ENCODE peak calls at places on chromosomes 6 and 20, in six cellular contexts. One of them, this sample, is unnamed.
A peak's percentile ranks its signal among the peaks of the same experiment; 100 is the strongest.

GRCh38 chr6:27631614-27631925 is 158.7 kb upstream of the ZNF184 start:
- DNase-seq in AG10803: no peak
- DNase-seq in GM06990: no peak
- DNase-seq in choroid plexus epithelial cell: no peak
- DNase-seq in HFFc6: peak; percentile 63
- DNase-seq in RWPE1: no peak
- DNase-seq in this sample: no peak

GRCh38 chr6:114364295-114364694 is 21.5 kb upstream of the HS3ST5 start:
- DNase-seq in AG10803: no peak
- DNase-seq in HFFc6: no peak
- DNase-seq in choroid plexus epithelial cell: no peak
- DNase-seq in RWPE1: peak; percentile 27
- DNase-seq in GM06990: no peak
- DNase-seq in this sample: no peak

GRCh38 chr6:128554302-128554701 is 33.9 kb upstream of the PTPRK start:
- DNase-seq in choroid plexus epithelial cell: peak; percentile 44
- DNase-seq in GM06990: no peak
- DNase-seq in AG10803: peak; percentile 25
- DNase-seq in RWPE1: no peak
- DNase-seq in HFFc6: no peak
- DNase-seq in this sample: no peak

GRCh38 chr6:98041072-98041471 is 758.1 kb upstream of the MMS22L start:
- DNase-seq in RWPE1: no peak
- DNase-seq in AG10803: no peak
- DNase-seq in HFFc6: no peak
- DNase-seq in choroid plexus epithelial cell: no peak
- DNase-seq in GM06990: no peak
- DNase-seq in this sample: no peak

GRCh38 chr20:62735331-62735821 is 26.7 kb downstream of the NTSR1 start:
- DNase-seq in RWPE1: peak; percentile 47
- DNase-seq in AG10803: no peak
- DNase-seq in HFFc6: peak; percentile 11
- DNase-seq in choroid plexus epithelial cell: no peak
- DNase-seq in GM06990: no peak
- DNase-seq in this sample: no peak

GRCh38 chr6:136562211-136562610 is 12.0 kb upstream of the MAP7 start:
- DNase-seq in GM06990: no peak
- DNase-seq in HFFc6: no peak
- DNase-seq in AG10803: no peak
- DNase-seq in RWPE1: no peak
- DNase-seq in choroid plexus epithelial cell: no peak
- DNase-seq in this sample: no peak

GRCh38 chr6:138328210-138328609 is 49.5 kb upstream of the SMIM28 start:
- DNase-seq in GM06990: no peak
- DNase-seq in AG10803: no peak
- DNase-seq in choroid plexus epithelial cell: no peak
- DNase-seq in RWPE1: no peak
- DNase-seq in HFFc6: no peak
- DNase-seq in this sample: no peak

GRCh38 chr6:73515204-73516101 is 5.4 kb downstream of the EEF1A1 start:
- DNase-seq in choroid plexus epithelial cell: peak; percentile 91
- DNase-seq in RWPE1: no peak
- DNase-seq in GM06990: peak; percentile 37
- DNase-seq in AG10803: peak; percentile 87
- DNase-seq in HFFc6: peak; percentile 80
- DNase-seq in this sample: peak; percentile 47

GRCh38 chr6:164097557-164098398 is 683.3 kb downstream of the QKI start:
- DNase-seq in GM06990: no peak
- DNase-seq in RWPE1: peak; percentile 37
- DNase-seq in choroid plexus epithelial cell: peak; percentile 75
- DNase-seq in HFFc6: peak; percentile 0
- DNase-seq in AG10803: peak; percentile 49
- DNase-seq in this sample: no peak

GRCh38 chr20:57622579-57623381 is 2.6 kb upstream of the ZBP1 start:
- DNase-seq in choroid plexus epithelial cell: peak; percentile 71
- DNase-seq in AG10803: peak; percentile 42
- DNase-seq in GM06990: peak; percentile 70
- DNase-seq in HFFc6: peak; percentile 39
- DNase-seq in RWPE1: peak; percentile 99
- DNase-seq in this sample: peak; percentile 62

GRCh38 chr6:53543341-53544010 is 1.4 kb downstream of the GCLC start:
- DNase-seq in RWPE1: no peak
- DNase-seq in GM06990: no peak
- DNase-seq in HFFc6: no peak
- DNase-seq in AG10803: no peak
- DNase-seq in choroid plexus epithelial cell: peak; percentile 23
- DNase-seq in this sample: no peak

GRCh38 chr6:24419526-24419925 is 16.8 kb downstream of the MRS2 start:
- DNase-seq in choroid plexus epithelial cell: peak; percentile 6
- DNase-seq in HFFc6: no peak
- DNase-seq in AG10803: no peak
- DNase-seq in GM06990: no peak
- DNase-seq in RWPE1: no peak
- DNase-seq in this sample: no peak

GRCh38 chr20:6780414-6780813 is 12.9 kb downstream of the BMP2 start:
- DNase-seq in AG10803: no peak
- DNase-seq in RWPE1: no peak
- DNase-seq in choroid plexus epithelial cell: no peak
- DNase-seq in GM06990: no peak
- DNase-seq in HFFc6: no peak
- DNase-seq in this sample: no peak

GRCh38 chr6:79617521-79617941 is 13.6 kb upstream of the SH3BGRL2 start:
- DNase-seq in AG10803: no peak
- DNase-seq in GM06990: no peak
- DNase-seq in HFFc6: no peak
- DNase-seq in choroid plexus epithelial cell: no peak
- DNase-seq in RWPE1: no peak
- DNase-seq in this sample: no peak

GRCh38 chr6:85641916-85642773 is 541 bp downstream of the SYNCRIP start:
- DNase-seq in GM06990: peak; percentile 75
- DNase-seq in AG10803: peak; percentile 46
- DNase-seq in RWPE1: peak; percentile 18
- DNase-seq in choroid plexus epithelial cell: peak; percentile 65
- DNase-seq in HFFc6: peak; percentile 36
- DNase-seq in this sample: peak; percentile 54

GRCh38 chr20:38275815-38276550 is 15.4 kb upstream of the KIAA1755 start:
- DNase-seq in AG10803: peak; percentile 83
- DNase-seq in HFFc6: peak; percentile 91
- DNase-seq in GM06990: no peak
- DNase-seq in choroid plexus epithelial cell: peak; percentile 87
- DNase-seq in RWPE1: peak; percentile 52
- DNase-seq in this sample: no peak

GRCh38 chr20:51700809-51701285 is 67.3 kb downstream of the ATP9A start:
- DNase-seq in GM06990: no peak
- DNase-seq in RWPE1: peak; percentile 79
- DNase-seq in choroid plexus epithelial cell: peak; percentile 71
- DNase-seq in AG10803: peak; percentile 40
- DNase-seq in HFFc6: peak; percentile 29
- DNase-seq in this sample: peak; percentile 54
- TF ChIP-seq CTCF in GM06990: peak; percentile 70
- TF ChIP-seq CTCF in RWPE1: peak; percentile 89
- TF ChIP-seq CTCF in choroid plexus epithelial cell: peak; percentile 86
- TF ChIP-seq CTCF in AG10803: peak; percentile 81
- TF ChIP-seq CTCF in HFFc6: peak; percentile 88
- TF ChIP-seq CTCF in this sample: peak; percentile 38

GRCh38 chr6:50143011-50143719 is 93.4 kb upstream of the DEFB112 start:
- DNase-seq in HFFc6: no peak
- DNase-seq in choroid plexus epithelial cell: no peak
- DNase-seq in RWPE1: no peak
- DNase-seq in GM06990: no peak
- DNase-seq in AG10803: peak; percentile 8
- DNase-seq in this sample: no peak

GRCh38 chr6:50141100-50141499 is 91.4 kb upstream of the DEFB112 start:
- DNase-seq in choroid plexus epithelial cell: no peak
- DNase-seq in AG10803: no peak
- DNase-seq in GM06990: no peak
- DNase-seq in HFFc6: no peak
- DNase-seq in RWPE1: no peak
- DNase-seq in this sample: no peak

GRCh38 chr6:50147371-50147770 is 97.6 kb upstream of the DEFB112 start:
- DNase-seq in choroid plexus epithelial cell: no peak
- DNase-seq in GM06990: no peak
- DNase-seq in HFFc6: no peak
- DNase-seq in AG10803: no peak
- DNase-seq in RWPE1: no peak
- DNase-seq in this sample: no peak

DNA sequence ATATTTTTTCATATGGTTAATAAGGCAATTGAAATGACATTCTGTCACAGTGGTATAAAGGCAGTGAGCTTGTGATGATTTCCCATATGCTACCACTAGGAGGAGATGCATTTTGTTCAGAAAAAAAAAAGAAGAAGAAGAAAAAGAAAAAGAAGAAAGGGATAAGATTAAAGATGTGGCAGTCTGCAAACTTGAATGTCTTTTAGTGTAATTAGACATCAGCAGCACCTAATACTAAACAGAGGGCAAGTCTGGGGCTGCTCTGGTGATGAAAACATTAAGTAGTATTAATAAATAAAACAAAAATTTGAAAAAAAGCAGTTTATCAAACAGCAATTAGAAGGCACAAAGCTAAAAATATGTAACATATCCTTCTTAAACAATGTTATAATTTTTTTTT is 95.4 kb upstream of the DEFB112 start:
- DNase-seq in AG10803: peak; percentile 3
- DNase-seq in GM06990: no peak
- DNase-seq in HFFc6: no peak
- DNase-seq in choroid plexus epithelial cell: peak; percentile 17
- DNase-seq in RWPE1: no peak
- DNase-seq in this sample: no peak
- TF ChIP-seq CTCF in AG10803: peak; percentile 48
- TF ChIP-seq CTCF in GM06990: peak; percentile 44
- TF ChIP-seq CTCF in HFFc6: peak; percentile 69
- TF ChIP-seq CTCF in choroid plexus epithelial cell: peak; percentile 36
- TF ChIP-seq CTCF in RWPE1: peak; percentile 31
- TF ChIP-seq CTCF in this sample: no peak

GRCh38 chr20:60224914-60225313 is 266.7 kb downstream of the CDH26 start:
- DNase-seq in HFFc6: no peak
- DNase-seq in choroid plexus epithelial cell: peak; percentile 2
- DNase-seq in AG10803: peak; percentile 13
- DNase-seq in RWPE1: no peak
- DNase-seq in GM06990: no peak
- DNase-seq in this sample: no peak
- TF ChIP-seq CTCF in HFFc6: peak; percentile 70
- TF ChIP-seq CTCF in choroid plexus epithelial cell: peak; percentile 39
- TF ChIP-seq CTCF in AG10803: peak; percentile 56
- TF ChIP-seq CTCF in RWPE1: peak; percentile 45
- TF ChIP-seq CTCF in GM06990: peak; percentile 31
- TF ChIP-seq CTCF in this sample: no peak

GRCh38 chr6:144999127-144999526 is 714.0 kb downstream of the UTRN start:
- DNase-seq in HFFc6: no peak
- DNase-seq in GM06990: no peak
- DNase-seq in AG10803: peak; percentile 29
- DNase-seq in RWPE1: no peak
- DNase-seq in choroid plexus epithelial cell: no peak
- DNase-seq in this sample: no peak
- TF ChIP-seq CTCF in HFFc6: no peak
- TF ChIP-seq CTCF in GM06990: no peak
- TF ChIP-seq CTCF in AG10803: peak; percentile 30
- TF ChIP-seq CTCF in RWPE1: no peak
- TF ChIP-seq CTCF in choroid plexus epithelial cell: peak; percentile 27
- TF ChIP-seq CTCF in this sample: no peak

GRCh38 chr6:13400772-13401171 is 72.4 kb upstream of the TBC1D7 start:
- DNase-seq in GM06990: peak; percentile 53
- DNase-seq in choroid plexus epithelial cell: no peak
- DNase-seq in AG10803: no peak
- DNase-seq in HFFc6: no peak
- DNase-seq in RWPE1: no peak
- DNase-seq in this sample: peak; percentile 51

GRCh38 chr6:13396241-13396792 is 68.0 kb upstream of the TBC1D7 start:
- DNase-seq in RWPE1: no peak
- DNase-seq in GM06990: no peak
- DNase-seq in AG10803: no peak
- DNase-seq in choroid plexus epithelial cell: no peak
- DNase-seq in HFFc6: no peak
- DNase-seq in this sample: no peak

GRCh38 chr6:13398081-13398406 is 69.7 kb upstream of the TBC1D7 start:
- DNase-seq in AG10803: no peak
- DNase-seq in HFFc6: no peak
- DNase-seq in choroid plexus epithelial cell: no peak
- DNase-seq in RWPE1: peak; percentile 82
- DNase-seq in GM06990: no peak
- DNase-seq in this sample: no peak

GRCh38 chr6:13397359-13398080 is 69.2 kb upstream of the TBC1D7 start:
- DNase-seq in GM06990: peak; percentile 55
- DNase-seq in AG10803: peak; percentile 27
- DNase-seq in HFFc6: no peak
- DNase-seq in choroid plexus epithelial cell: no peak
- DNase-seq in RWPE1: no peak
- DNase-seq in this sample: peak; percentile 73

DNA sequence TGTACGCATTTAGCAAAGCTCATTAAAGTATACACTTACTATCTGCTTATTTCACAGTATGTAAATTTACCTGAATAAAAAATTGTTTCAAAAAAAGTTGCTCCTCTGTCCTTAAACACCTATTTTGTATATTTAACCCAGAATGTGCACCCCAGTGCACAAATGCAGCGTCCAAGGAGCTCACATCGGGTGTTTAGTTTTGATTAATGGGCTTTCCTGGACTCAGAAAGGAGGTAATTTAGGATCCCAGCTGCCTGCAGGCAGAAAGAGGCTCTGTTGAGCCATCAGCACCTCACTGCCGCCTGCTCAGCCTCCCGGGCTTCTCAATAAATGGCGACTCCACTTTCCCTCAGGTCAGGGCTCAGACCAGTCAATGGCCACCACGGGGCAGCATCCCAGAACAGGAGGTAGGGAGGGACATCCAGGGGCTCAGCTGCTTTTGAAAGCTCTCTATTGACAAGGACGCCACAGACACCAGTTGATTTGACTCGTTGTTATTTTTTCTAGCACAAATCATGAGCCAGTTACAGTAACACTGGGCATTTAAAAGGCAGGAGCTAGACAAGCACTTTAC is 70.2 kb upstream of the TBC1D7 start:
- DNase-seq in RWPE1: no peak
- DNase-seq in HFFc6: no peak
- DNase-seq in GM06990: no peak
- DNase-seq in choroid plexus epithelial cell: no peak
- DNase-seq in AG10803: no peak
- DNase-seq in this sample: no peak
- TF ChIP-seq CTCF in RWPE1: no peak
- TF ChIP-seq CTCF in HFFc6: no peak
- TF ChIP-seq CTCF in GM06990: no peak
- TF ChIP-seq CTCF in choroid plexus epithelial cell: no peak
- TF ChIP-seq CTCF in AG10803: no peak
- TF ChIP-seq CTCF in this sample: no peak

This sample was measured in GM13976.